ENCODE peak calls at places on chromosome 14, in ten cellular contexts. One of them, this sample, is unnamed.

GRCh38 chr14:61644834-61645233 is 50.5 kb upstream of the HIF1A start:
- DNase-seq in breast epithelium: no peak
- DNase-seq in AG04450: no peak
- DNase-seq in cardiac muscle cell: peak; percentile 28
- DNase-seq in cardiac fibroblast: no peak
- DNase-seq in AG09309: no peak
- DNase-seq in OCI-LY7: peak; percentile 90
- DNase-seq in ascending aorta: no peak
- DNase-seq in A549: no peak
- DNase-seq in tibial artery: no peak
- DNase-seq in this sample: no peak

GRCh38 chr14:61925043-61925442 is 162.8 kb downstream of the SNAPC1 start:
- DNase-seq in tibial artery: no peak
- DNase-seq in cardiac muscle cell: peak; percentile 23
- DNase-seq in AG09309: no peak
- DNase-seq in AG04450: no peak
- DNase-seq in cardiac fibroblast: peak; percentile 40
- DNase-seq in breast epithelium: no peak
- DNase-seq in OCI-LY7: peak; percentile 43
- DNase-seq in ascending aorta: no peak
- DNase-seq in A549: peak; percentile 22
- DNase-seq in this sample: no peak

GRCh38 chr14:71103662-71104484 is 196.6 kb downstream of the PCNX1 start:
- DNase-seq in cardiac muscle cell: peak; percentile 72
- DNase-seq in cardiac fibroblast: peak; percentile 86
- DNase-seq in A549: peak; percentile 62
- DNase-seq in OCI-LY7: peak; percentile 80
- DNase-seq in ascending aorta: no peak
- DNase-seq in AG09309: no peak
- DNase-seq in tibial artery: no peak
- DNase-seq in AG04450: peak; percentile 42
- DNase-seq in breast epithelium: no peak
- DNase-seq in this sample: peak; percentile 77

GRCh38 chr14:41606249-41607118 is at the start of gene LRFN5:
- DNase-seq in AG04450: no peak
- DNase-seq in cardiac fibroblast: peak; percentile 19
- DNase-seq in A549: no peak
- DNase-seq in ascending aorta: no peak
- DNase-seq in tibial artery: no peak
- DNase-seq in OCI-LY7: no peak
- DNase-seq in AG09309: no peak
- DNase-seq in breast epithelium: no peak
- DNase-seq in cardiac muscle cell: peak; percentile 69
- DNase-seq in this sample: peak; percentile 69

GRCh38 chr14:101495827-101496778 is 65.2 kb upstream of the DIO3 start:
- DNase-seq in OCI-LY7: no peak
- DNase-seq in cardiac fibroblast: no peak
- DNase-seq in breast epithelium: no peak
- DNase-seq in AG04450: no peak
- DNase-seq in cardiac muscle cell: peak; percentile 6
- DNase-seq in AG09309: no peak
- DNase-seq in ascending aorta: no peak
- DNase-seq in tibial artery: peak; percentile 42
- DNase-seq in A549: no peak
- DNase-seq in this sample: no peak

GRCh38 chr14:102826161-102826560 is 48.9 kb downstream of the TRAF3 start:
- DNase-seq in tibial artery: no peak
- DNase-seq in OCI-LY7: no peak
- DNase-seq in AG04450: no peak
- DNase-seq in AG09309: no peak
- DNase-seq in breast epithelium: no peak
- DNase-seq in ascending aorta: no peak
- DNase-seq in A549: no peak
- DNase-seq in cardiac muscle cell: no peak
- DNase-seq in cardiac fibroblast: no peak
- DNase-seq in this sample: no peak

GRCh38 chr14:57412341-57412740 is 22.0 kb downstream of the NAA30 start:
- DNase-seq in breast epithelium: no peak
- DNase-seq in ascending aorta: no peak
- DNase-seq in cardiac muscle cell: no peak
- DNase-seq in AG04450: no peak
- DNase-seq in AG09309: no peak
- DNase-seq in OCI-LY7: no peak
- DNase-seq in cardiac fibroblast: no peak
- DNase-seq in A549: no peak
- DNase-seq in tibial artery: no peak
- DNase-seq in this sample: no peak

GRCh38 chr14:103023881-103024473 is 33.4 kb downstream of the CDC42BPB start:
- DNase-seq in breast epithelium: no peak
- DNase-seq in tibial artery: no peak
- DNase-seq in AG09309: no peak
- DNase-seq in ascending aorta: no peak
- DNase-seq in A549: no peak
- DNase-seq in cardiac muscle cell: no peak
- DNase-seq in cardiac fibroblast: peak; percentile 88
- DNase-seq in OCI-LY7: no peak
- DNase-seq in AG04450: peak; percentile 13
- DNase-seq in this sample: peak; percentile 77

GRCh38 chr14:100286484-100287191 is 19.6 kb downstream of the SLC25A29 start:
- DNase-seq in tibial artery: no peak
- DNase-seq in A549: no peak
- DNase-seq in cardiac muscle cell: no peak
- DNase-seq in ascending aorta: no peak
- DNase-seq in AG09309: no peak
- DNase-seq in cardiac fibroblast: no peak
- DNase-seq in OCI-LY7: no peak
- DNase-seq in AG04450: no peak
- DNase-seq in breast epithelium: no peak
- DNase-seq in this sample: no peak

GRCh38 chr14:94914191-94914590 is 144.3 kb upstream of the GSC start:
- DNase-seq in cardiac muscle cell: no peak
- DNase-seq in AG04450: no peak
- DNase-seq in tibial artery: no peak
- DNase-seq in ascending aorta: no peak
- DNase-seq in breast epithelium: no peak
- DNase-seq in AG09309: no peak
- DNase-seq in OCI-LY7: no peak
- DNase-seq in A549: no peak
- DNase-seq in cardiac fibroblast: no peak
- DNase-seq in this sample: no peak

GRCh38 chr14:65658202-65658601 is 245.7 kb downstream of the FUT8 start:
- DNase-seq in tibial artery: no peak
- DNase-seq in OCI-LY7: no peak
- DNase-seq in AG09309: peak; percentile 2
- DNase-seq in cardiac muscle cell: no peak
- DNase-seq in cardiac fibroblast: peak; percentile 54
- DNase-seq in A549: no peak
- DNase-seq in AG04450: peak; percentile 42
- DNase-seq in breast epithelium: no peak
- DNase-seq in ascending aorta: no peak
- DNase-seq in this sample: peak; percentile 74

GRCh38 chr14:96424104-96424989 is 32.4 kb downstream of the AK7 start:
- DNase-seq in AG04450: peak; percentile 46
- DNase-seq in tibial artery: no peak
- DNase-seq in ascending aorta: no peak
- DNase-seq in cardiac muscle cell: peak; percentile 83
- DNase-seq in AG09309: peak; percentile 25
- DNase-seq in A549: peak; percentile 74
- DNase-seq in OCI-LY7: peak; percentile 78
- DNase-seq in breast epithelium: no peak
- DNase-seq in cardiac fibroblast: peak; percentile 84
- DNase-seq in this sample: peak; percentile 82

GRCh38 chr14:96053600-96054381 is 14.6 kb downstream of the C14orf132 start:
- DNase-seq in AG04450: peak; percentile 87
- DNase-seq in breast epithelium: no peak
- DNase-seq in ascending aorta: peak; percentile 87
- DNase-seq in OCI-LY7: no peak
- DNase-seq in tibial artery: peak; percentile 92
- DNase-seq in cardiac muscle cell: peak; percentile 53
- DNase-seq in cardiac fibroblast: peak; percentile 94
- DNase-seq in A549: peak; percentile 24
- DNase-seq in AG09309: peak; percentile 95
- DNase-seq in this sample: peak; percentile 99

GRCh38 chr14:55712505-55712904 is 132.5 kb downstream of the KTN1 start:
- DNase-seq in AG04450: no peak
- DNase-seq in cardiac fibroblast: no peak
- DNase-seq in A549: no peak
- DNase-seq in OCI-LY7: no peak
- DNase-seq in ascending aorta: no peak
- DNase-seq in breast epithelium: no peak
- DNase-seq in tibial artery: no peak
- DNase-seq in cardiac muscle cell: no peak
- DNase-seq in AG09309: no peak
- DNase-seq in this sample: no peak

GRCh38 chr14:84042992-84043391 is 1487.0 kb upstream of the FLRT2 start:
- DNase-seq in OCI-LY7: no peak
- DNase-seq in cardiac fibroblast: no peak
- DNase-seq in breast epithelium: no peak
- DNase-seq in cardiac muscle cell: peak; percentile 89
- DNase-seq in AG04450: no peak
- DNase-seq in tibial artery: no peak
- DNase-seq in ascending aorta: no peak
- DNase-seq in AG09309: no peak
- DNase-seq in A549: no peak
- DNase-seq in this sample: no peak

GRCh38 chr14:34029921-34030334 is 79.1 kb upstream of the EGLN3 start:
- DNase-seq in tibial artery: no peak
- DNase-seq in OCI-LY7: no peak
- DNase-seq in breast epithelium: no peak
- DNase-seq in A549: no peak
- DNase-seq in AG04450: no peak
- DNase-seq in AG09309: peak; percentile 34
- DNase-seq in cardiac fibroblast: no peak
- DNase-seq in cardiac muscle cell: no peak
- DNase-seq in ascending aorta: no peak
- DNase-seq in this sample: peak; percentile 97

GRCh38 chr14:51202914-51203665 is 37.0 kb upstream of the TMX1 start:
- DNase-seq in tibial artery: no peak
- DNase-seq in ascending aorta: no peak
- DNase-seq in cardiac muscle cell: no peak
- DNase-seq in AG09309: no peak
- DNase-seq in OCI-LY7: no peak
- DNase-seq in A549: no peak
- DNase-seq in breast epithelium: no peak
- DNase-seq in cardiac fibroblast: no peak
- DNase-seq in AG04450: no peak
- DNase-seq in this sample: no peak

GRCh38 chr14:20455355-20456300 is 602 bp downstream of the APEX1 start:
- DNase-seq in ascending aorta: no peak
- DNase-seq in OCI-LY7: peak; percentile 27
- DNase-seq in AG04450: peak; percentile 72
- DNase-seq in AG09309: peak; percentile 66
- DNase-seq in cardiac fibroblast: peak; percentile 90
- DNase-seq in tibial artery: no peak
- DNase-seq in A549: no peak
- DNase-seq in cardiac muscle cell: peak; percentile 82
- DNase-seq in breast epithelium: no peak
- DNase-seq in this sample: peak; percentile 88

DNA sequence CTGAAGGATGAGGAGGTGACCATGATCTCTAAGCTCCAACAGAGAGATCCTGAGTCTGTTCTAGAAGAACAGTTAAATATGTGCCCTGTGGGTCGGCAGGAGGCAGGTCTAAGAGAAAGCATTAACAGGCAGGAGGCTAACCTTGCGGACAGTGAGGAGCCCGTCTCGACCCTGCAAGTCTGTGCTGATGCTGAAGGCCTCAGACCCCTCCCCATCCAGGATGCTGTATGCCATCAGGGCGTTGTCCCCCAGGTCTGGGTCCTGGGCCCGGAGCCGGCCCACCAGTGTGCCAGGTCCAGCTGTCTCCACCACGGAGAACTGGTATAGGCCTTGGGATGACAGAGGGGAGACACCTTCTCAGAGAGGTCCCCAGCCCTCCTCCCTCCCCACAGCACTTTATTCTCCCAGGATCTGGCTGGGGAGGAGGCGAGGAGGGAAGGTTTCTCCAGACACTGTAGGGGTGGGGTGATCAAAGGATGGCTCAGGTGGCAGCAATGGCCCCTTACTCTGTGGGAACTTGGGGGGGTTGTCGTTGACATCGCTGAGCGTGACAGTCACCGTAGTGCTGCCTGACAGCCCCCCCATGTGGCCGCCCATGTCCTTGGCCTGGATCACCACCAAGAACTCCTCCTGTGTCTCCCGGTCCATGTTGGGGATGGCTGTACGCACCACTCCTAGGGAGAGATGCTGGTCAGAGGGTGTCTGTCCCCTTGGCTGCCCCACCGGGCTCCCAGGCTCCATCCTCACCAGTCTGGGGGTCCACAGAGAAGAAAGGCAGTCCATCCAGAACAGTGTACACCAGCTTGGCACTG is 3.1 kb downstream of the CDH24 start:
- DNase-seq in cardiac fibroblast: peak; percentile 12
- DNase-seq in A549: no peak
- DNase-seq in OCI-LY7: peak; percentile 28
- DNase-seq in AG09309: no peak
- DNase-seq in tibial artery: peak; percentile 50
- DNase-seq in cardiac muscle cell: peak; percentile 26
- DNase-seq in AG04450: no peak
- DNase-seq in ascending aorta: no peak
- DNase-seq in breast epithelium: no peak
- DNase-seq in this sample: no peak
- TF ChIP-seq CTCF in cardiac fibroblast: peak; percentile 27
- TF ChIP-seq CTCF in A549: no peak
- TF ChIP-seq CTCF in OCI-LY7: peak; percentile 73
- TF ChIP-seq CTCF in AG09309: peak; percentile 29
- TF ChIP-seq CTCF in tibial artery: no peak
- TF ChIP-seq CTCF in cardiac muscle cell: peak; percentile 13
- TF ChIP-seq CTCF in AG04450: no peak
- TF ChIP-seq CTCF in ascending aorta: peak; percentile 7
- TF ChIP-seq CTCF in breast epithelium: no peak
- TF ChIP-seq CTCF in this sample: peak; percentile 24

GRCh38 chr14:69711065-69711464 is 55.9 kb upstream of the SRSF5 start:
- DNase-seq in tibial artery: no peak
- DNase-seq in A549: no peak
- DNase-seq in AG09309: no peak
- DNase-seq in cardiac fibroblast: no peak
- DNase-seq in AG04450: no peak
- DNase-seq in cardiac muscle cell: peak; percentile 24
- DNase-seq in breast epithelium: no peak
- DNase-seq in ascending aorta: no peak
- DNase-seq in OCI-LY7: no peak
- DNase-seq in this sample: no peak
- H3K4me3 ChIP-seq in tibial artery: no peak overlapping the region
- H3K4me3 ChIP-seq in A549: no peak overlapping the region
- H3K4me3 ChIP-seq in AG09309: no peak overlapping the region
- H3K4me3 ChIP-seq in cardiac fibroblast: no peak overlapping the region
- H3K4me3 ChIP-seq in AG04450: no peak overlapping the region
- H3K4me3 ChIP-seq in cardiac muscle cell: no peak overlapping the region
- H3K4me3 ChIP-seq in breast epithelium: no peak overlapping the region
- H3K4me3 ChIP-seq in ascending aorta: no peak overlapping the region
- H3K4me3 ChIP-seq in OCI-LY7: no peak overlapping the region
- H3K4me3 ChIP-seq in this sample: no peak overlapping the region

GRCh38 chr14:104396682-104397470 is 182.7 kb upstream of the C14orf180 start:
- DNase-seq in AG09309: no peak
- DNase-seq in AG04450: no peak
- DNase-seq in A549: no peak
- DNase-seq in breast epithelium: no peak
- DNase-seq in OCI-LY7: peak; percentile 22
- DNase-seq in ascending aorta: no peak
- DNase-seq in cardiac fibroblast: no peak
- DNase-seq in tibial artery: no peak
- DNase-seq in cardiac muscle cell: no peak
- DNase-seq in this sample: no peak
- TF ChIP-seq CTCF in AG09309: no peak
- TF ChIP-seq CTCF in AG04450: no peak
- TF ChIP-seq CTCF in A549: no peak
- TF ChIP-seq CTCF in breast epithelium: no peak
- TF ChIP-seq CTCF in OCI-LY7: no peak
- TF ChIP-seq CTCF in ascending aorta: no peak
- TF ChIP-seq CTCF in cardiac fibroblast: no peak
- TF ChIP-seq CTCF in tibial artery: no peak
- TF ChIP-seq CTCF in cardiac muscle cell: no peak
- TF ChIP-seq CTCF in this sample: no peak

GRCh38 chr14:63045612-63046320 is 508 bp upstream of the KCNH5 start:
- DNase-seq in cardiac fibroblast: peak; percentile 35
- DNase-seq in A549: peak; percentile 37
- DNase-seq in tibial artery: no peak
- DNase-seq in OCI-LY7: no peak
- DNase-seq in breast epithelium: no peak
- DNase-seq in ascending aorta: no peak
- DNase-seq in AG04450: peak; percentile 26
- DNase-seq in AG09309: no peak
- DNase-seq in cardiac muscle cell: peak; percentile 68
- DNase-seq in this sample: peak; percentile 21
- H3K4me3 ChIP-seq in cardiac fibroblast: peak overlapping the region; percentile 46
- H3K4me3 ChIP-seq in A549: peak overlapping the region; percentile 45
- H3K4me3 ChIP-seq in tibial artery: peak overlapping the region; percentile 29
- H3K4me3 ChIP-seq in OCI-LY7: no peak overlapping the region
- H3K4me3 ChIP-seq in breast epithelium: peak overlapping the region; percentile 64
- H3K4me3 ChIP-seq in ascending aorta: peak overlapping the region; percentile 54
- H3K4me3 ChIP-seq in AG04450: peak overlapping the region; percentile 64
- H3K4me3 ChIP-seq in AG09309: no peak overlapping the region
- H3K4me3 ChIP-seq in cardiac muscle cell: peak overlapping the region; percentile 27
- H3K4me3 ChIP-seq in this sample: peak overlapping the region; percentile 22

This sample was measured in fibroblast of mammary gland.